ENCODE peak calls at places on chromosomes 16 and 17, in four cellular contexts. One of them, this sample, is unnamed.

GRCh38 chr16:68088130-68088972 is 3.2 kb downstream of the NFATC3 start:
- DNase-seq in lower leg skin: no peak
- DNase-seq in astrocyte: no peak
- DNase-seq in stomach: no peak
- DNase-seq in this sample: no peak

GRCh38 chr17:54426287-54426886 is 474.3 kb upstream of the TOM1L1 start:
- DNase-seq in lower leg skin: no peak
- DNase-seq in astrocyte: no peak
- DNase-seq in stomach: no peak
- DNase-seq in this sample: no peak

GRCh38 chr17:17042851-17043667 is 802 bp downstream of the MPRIP start:
- DNase-seq in stomach: no peak
- DNase-seq in lower leg skin: peak
- DNase-seq in astrocyte: no peak
- DNase-seq in this sample: no peak

GRCh38 chr17:28550858-28551257 is 1.6 kb downstream of the UNC119 start:
- DNase-seq in lower leg skin: no peak
- DNase-seq in astrocyte: no peak
- DNase-seq in stomach: no peak
- DNase-seq in this sample: no peak

GRCh38 chr17:2023692-2024571 is 1.2 kb downstream of the RTN4RL1 start:
- DNase-seq in stomach: no peak
- DNase-seq in astrocyte: no peak
- DNase-seq in lower leg skin: no peak
- DNase-seq in this sample: no peak

GRCh38 chr17:17959520-17960361 is 12.5 kb downstream of the TOM1L2 start:
- DNase-seq in astrocyte: peak
- DNase-seq in stomach: no peak
- DNase-seq in lower leg skin: no peak
- DNase-seq in this sample: no peak

GRCh38 chr16:65621640-65622039 is 499.8 kb upstream of the CDH11 start:
- DNase-seq in lower leg skin: no peak
- DNase-seq in stomach: no peak
- DNase-seq in astrocyte: no peak
- DNase-seq in this sample: no peak

GRCh38 chr16:68519225-68519745 is 19.8 kb upstream of the ZFP90 start:
- DNase-seq in stomach: no peak
- DNase-seq in astrocyte: no peak
- DNase-seq in lower leg skin: no peak
- DNase-seq in this sample: no peak

GRCh38 chr17:15909481-15909991 is 35.4 kb upstream of the ADORA2B start:
- DNase-seq in astrocyte: no peak
- DNase-seq in lower leg skin: peak
- DNase-seq in stomach: peak
- DNase-seq in this sample: peak

GRCh38 chr17:72622661-72623433 is 469.6 kb downstream of the SLC39A11 start:
- DNase-seq in lower leg skin: no peak
- DNase-seq in astrocyte: peak
- DNase-seq in stomach: no peak
- DNase-seq in this sample: no peak

GRCh38 chr17:72619976-72620650 is 472.4 kb downstream of the SLC39A11 start:
- DNase-seq in lower leg skin: no peak
- DNase-seq in stomach: no peak
- DNase-seq in astrocyte: no peak
- DNase-seq in this sample: no peak

DNA sequence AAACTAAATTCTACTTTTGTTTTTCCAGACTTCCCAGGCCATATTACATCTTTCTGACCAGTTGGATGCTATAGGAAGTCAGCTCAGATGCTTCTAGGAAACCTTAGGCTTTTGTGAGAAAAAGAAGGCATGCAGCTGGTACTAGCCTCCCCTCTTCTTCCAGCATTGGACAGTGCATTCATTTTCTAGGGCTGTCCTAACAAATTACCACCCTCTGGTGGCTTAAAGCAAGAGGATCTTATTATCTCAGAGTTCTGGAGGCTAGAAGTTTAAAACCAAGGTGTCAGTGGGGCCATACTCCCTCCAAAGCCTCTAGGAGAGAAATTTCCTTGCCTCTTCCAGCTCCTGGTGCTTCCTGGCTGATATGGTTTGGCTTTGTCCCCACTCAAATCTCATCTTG is 467.8 kb downstream of the SLC39A11 start:
- DNase-seq in astrocyte: no peak
- DNase-seq in stomach: no peak
- DNase-seq in lower leg skin: no peak
- DNase-seq in this sample: no peak
- H3K4me3 ChIP-seq in astrocyte: no peak
- H3K4me3 ChIP-seq in stomach: no peak
- H3K4me3 ChIP-seq in lower leg skin: no peak
- H3K4me3 ChIP-seq in this sample: no peak

DNA sequence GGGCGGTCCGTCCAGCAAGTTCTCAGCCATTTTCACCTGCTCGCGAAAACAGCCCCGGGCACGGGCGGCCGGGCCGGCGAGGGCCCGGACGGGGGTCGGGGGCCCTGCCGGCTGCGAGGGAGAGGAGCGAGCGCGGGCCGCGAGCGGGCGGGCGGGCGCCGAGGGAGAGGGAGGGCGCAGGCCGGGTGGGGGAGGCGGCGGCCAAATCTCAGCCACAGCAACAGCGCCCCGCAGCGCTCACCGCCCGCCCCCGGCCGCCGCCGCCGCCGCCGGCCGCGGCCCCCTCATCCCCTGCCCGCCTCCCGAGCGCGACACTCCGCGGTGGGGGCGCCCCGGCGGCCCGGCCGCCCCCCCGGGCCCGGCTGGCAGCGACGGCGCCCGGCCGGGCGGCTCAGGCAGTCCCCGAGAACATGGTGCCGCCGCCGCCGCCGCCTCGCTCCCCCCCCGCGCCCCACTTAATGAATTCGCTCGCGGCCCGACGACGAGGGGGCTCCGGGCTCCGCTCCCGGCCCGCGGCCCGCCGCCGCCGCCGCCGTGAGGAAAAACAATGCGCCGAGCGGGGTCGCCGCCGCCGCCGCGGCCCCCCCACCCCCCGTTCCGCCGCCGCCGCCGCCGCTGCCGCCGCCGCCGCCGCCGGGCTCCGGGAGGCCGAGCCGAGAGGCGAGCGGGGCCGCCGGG is 487 bp downstream of the CREBBP start:
- DNase-seq in lower leg skin: peak
- DNase-seq in stomach: peak
- DNase-seq in astrocyte: peak
- DNase-seq in this sample: no peak
- TF ChIP-seq CTCF in lower leg skin: no peak
- TF ChIP-seq CTCF in stomach: no peak
- TF ChIP-seq CTCF in astrocyte: no peak
- TF ChIP-seq CTCF in this sample: no peak

GRCh38 chr17:68378202-68379149 is 78.8 kb downstream of the WIPI1 start:
- DNase-seq in astrocyte: peak
- DNase-seq in stomach: peak
- DNase-seq in lower leg skin: peak
- DNase-seq in this sample: no peak
- H3K4me3 ChIP-seq in astrocyte: no peak
- H3K4me3 ChIP-seq in stomach: no peak
- H3K4me3 ChIP-seq in lower leg skin: no peak
- H3K4me3 ChIP-seq in this sample: no peak

GRCh38 chr17:79702071-79702470 is 28.7 kb upstream of the ENPP7 start:
- DNase-seq in lower leg skin: no peak
- DNase-seq in astrocyte: no peak
- DNase-seq in stomach: no peak
- DNase-seq in this sample: no peak
- TF ChIP-seq CTCF in lower leg skin: no peak
- TF ChIP-seq CTCF in astrocyte: no peak
- TF ChIP-seq CTCF in stomach: no peak
- TF ChIP-seq CTCF in this sample: no peak

This sample was measured in epithelial cell of proximal tubule.